ENCODE peak calls at places on chromosome 12, in four cellular contexts. Q is body of pancreas, M is pancreas, H is RWPE1. T is an unnamed sample.

GRCh38 chr12:57240069-57240921 is 10.7 kb downstream of the STAC3 start:
- DNase-seq in Q (peak), M (no peak), H (no peak), T (no peak)

GRCh38 chr12:95859344-95859816 is 628 bp downstream of the SNRPF start:
- DNase-seq in Q (no peak), M (no peak), H (peak), T (no peak)

GRCh38 chr12:46933947-46934346 is 108.2 kb upstream of the SLC38A4 start:
- DNase-seq in Q (no peak), M (no peak), H (peak), T (no peak)

GRCh38 chr12:67486671-67487070 is 161.9 kb upstream of the DYRK2 start:
- DNase-seq in Q (no peak), M (no peak), H (no peak), T (no peak)

GRCh38 chr12:43722621-43723020 is 36.0 kb downstream of the PUS7L start:
- DNase-seq in Q (no peak), M (no peak), H (no peak), T (no peak)

GRCh38 chr12:32229971-32230606 is 123.4 kb downstream of the BICD1 start:
- DNase-seq in Q (no peak), M (no peak), H (no peak), T (no peak)

GRCh38 chr12:19131020-19131431 is 1.5 kb downstream of the PLEKHA5 start:
- DNase-seq in Q (peak), M (no peak), H (peak), T (no peak)

GRCh38 chr12:124078800-124079199 is 105.8 kb downstream of the ZNF664 start:
- DNase-seq in Q (no peak), M (no peak), H (no peak), T (peak)

GRCh38 chr12:77689510-77690086 is 141.1 kb upstream of the NAV3 start:
- DNase-seq in Q (no peak), M (no peak), H (no peak), T (no peak)

GRCh38 chr12:123034022-123034541 is 53.6 kb downstream of the ARL6IP4 start:
- DNase-seq in Q (no peak), M (no peak), H (no peak), T (no peak)

GRCh38 chr12:111363578-111363977 is 5.3 kb downstream of the PHETA1 start:
- DNase-seq in Q (peak), M (no peak), H (no peak), T (no peak)

GRCh38 chr12:54292931-54293241 is 7.9 kb downstream of the NFE2 start:
- DNase-seq in Q (no peak), M (no peak), H (no peak), T (no peak)

GRCh38 chr12:39692258-39692853 is 72.8 kb upstream of the ABCD2 start:
- DNase-seq in Q (no peak), M (no peak), H (no peak), T (no peak)

GRCh38 chr12:5022465-5023061 is 21.1 kb upstream of the KCNA5 start:
- DNase-seq in Q (peak), M (peak), H (peak), T (no peak)

GRCh38 chr12:32612658-32613614 is 66.2 kb upstream of the DNM1L start:
- DNase-seq in Q (no peak), M (no peak), H (no peak), T (no peak)

GRCh38 chr12:59861635-59862034 is 265.8 kb downstream of the SLC16A7 start:
- DNase-seq in Q (no peak), M (no peak), H (no peak), T (no peak)

GRCh38 chr12:29609431-29610215 is 112.1 kb upstream of the OVCH1 start:
- DNase-seq in Q (no peak), M (no peak), H (no peak), T (no peak)

GRCh38 chr12:21456291-21456780 is 18.9 kb downstream of the PYROXD1 start:
- DNase-seq in Q (no peak), M (no peak), H (no peak), T (no peak)

GRCh38 chr12:84642201-84642600 is 270.4 kb downstream of the SLC6A15 start:
- DNase-seq in Q (no peak), M (no peak), H (no peak), T (no peak)

GRCh38 chr12:104137175-104137901 is 672 bp downstream of the NFYB start:
- DNase-seq in Q (peak), M (peak), H (peak), T (peak)

GRCh38 chr12:110424237-110424636 is 20.7 kb upstream of the ANAPC7 start:
- DNase-seq in Q (no peak), M (no peak), H (no peak), T (no peak)

GRCh38 chr12:57111046-57111698 is at the start of gene STAT6:
- DNase-seq in Q (peak), M (peak), H (peak), T (peak)

GRCh38 chr12:132286912-132287311 is 42.5 kb downstream of the GALNT9 start:
- DNase-seq in Q (no peak), M (peak), H (peak), T (no peak)

GRCh38 chr12:94618995-94619695 is 31.2 kb downstream of the TMCC3 start:
- DNase-seq in Q (no peak), M (no peak), H (peak), T (no peak)

GRCh38 chr12:126418357-126418756 is 1353.1 kb downstream of the AACS start:
- DNase-seq in Q (no peak), M (no peak), H (no peak), T (no peak)

GRCh38 chr12:116368196-116369194 is 91.0 kb upstream of the MED13L start:
- DNase-seq in Q (peak), M (peak), H (no peak), T (peak)

GRCh38 chr12:104763163-104763805 is 194.8 kb downstream of the SLC41A2 start:
- DNase-seq in Q (no peak), M (no peak), H (peak), T (no peak)

GRCh38 chr12:27534060-27534764 is 10.2 kb downstream of the PPFIBP1 start:
- DNase-seq in Q (no peak), M (no peak), H (no peak), T (no peak)

GRCh38 chr12:53625373-53625945 is 723 bp downstream of the ATF7 start:
- DNase-seq in Q (no peak), M (no peak), H (no peak), T (no peak)

GRCh38 chr12:46259713-46260112 is 9.1 kb downstream of the SLC38A1 start:
- DNase-seq in Q (no peak), M (no peak), H (no peak), T (no peak)

GRCh38 chr12:106648736-106649135 is 65.9 kb downstream of the RFX4 start:
- DNase-seq in Q (no peak), M (no peak), H (no peak), T (no peak)

GRCh38 chr12:122944588-122944987 is 21.7 kb downstream of the ABCB9 start:
- DNase-seq in Q (peak), M (peak), H (peak), T (no peak)

GRCh38 chr12:127182018-127182417 is 1085.0 kb upstream of the TMEM132C start:
- DNase-seq in Q (no peak), M (no peak), H (no peak), T (no peak)

GRCh38 chr12:13571035-13571434 is 374.5 kb downstream of the EMP1 start:
- DNase-seq in Q (no peak), M (no peak), H (no peak), T (no peak)

GRCh38 chr12:13581031-13581430 is 384.5 kb downstream of the EMP1 start:
- DNase-seq in Q (no peak), M (no peak), H (no peak), T (no peak)

GRCh38 chr12:13582421-13582820 is 385.9 kb downstream of the EMP1 start:
- DNase-seq in Q (no peak), M (no peak), H (no peak), T (no peak)

GRCh38 chr12:13573698-13574321 is 377.3 kb downstream of the EMP1 start:
- DNase-seq in Q (no peak), M (no peak), H (peak), T (no peak)

GRCh38 chr12:13576935-13577334 is 380.4 kb downstream of the EMP1 start:
- DNase-seq in Q (no peak), M (no peak), H (no peak), T (no peak)
- H3K27ac ChIP-seq in Q (no peak), M (no peak), H (no peak), T (no peak)

DNA sequence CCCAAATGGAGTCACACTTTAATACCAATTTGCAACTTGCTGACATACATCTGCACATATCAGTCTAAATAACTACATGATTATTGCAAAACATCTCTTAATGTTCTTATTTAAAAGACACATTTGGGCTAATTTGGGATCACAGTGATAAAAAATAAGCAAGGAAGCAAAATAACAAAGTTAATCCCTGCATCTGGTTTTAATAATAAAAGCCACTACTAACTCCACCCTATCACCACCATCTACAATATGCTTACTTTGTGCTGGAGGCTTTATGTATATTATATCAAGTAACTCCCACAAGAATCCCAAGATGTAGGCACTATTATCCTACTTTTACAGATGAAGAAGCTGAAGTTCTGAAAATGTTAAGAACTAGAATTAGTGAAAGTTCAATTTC is 45.7 kb downstream of the TAOK3 start:
- DNase-seq in Q (no peak), M (no peak), H (no peak), T (no peak)
- TF ChIP-seq CTCF in Q (no peak), M (no peak), H (no peak), T (no peak)

GRCh38 chr12:88552672-88553079 is 27.6 kb downstream of the KITLG start:
- DNase-seq in Q (no peak), M (no peak), H (no peak), T (no peak)
- H3K27ac ChIP-seq in Q (no peak), M (no peak), H (no peak), T (no peak)

DNA sequence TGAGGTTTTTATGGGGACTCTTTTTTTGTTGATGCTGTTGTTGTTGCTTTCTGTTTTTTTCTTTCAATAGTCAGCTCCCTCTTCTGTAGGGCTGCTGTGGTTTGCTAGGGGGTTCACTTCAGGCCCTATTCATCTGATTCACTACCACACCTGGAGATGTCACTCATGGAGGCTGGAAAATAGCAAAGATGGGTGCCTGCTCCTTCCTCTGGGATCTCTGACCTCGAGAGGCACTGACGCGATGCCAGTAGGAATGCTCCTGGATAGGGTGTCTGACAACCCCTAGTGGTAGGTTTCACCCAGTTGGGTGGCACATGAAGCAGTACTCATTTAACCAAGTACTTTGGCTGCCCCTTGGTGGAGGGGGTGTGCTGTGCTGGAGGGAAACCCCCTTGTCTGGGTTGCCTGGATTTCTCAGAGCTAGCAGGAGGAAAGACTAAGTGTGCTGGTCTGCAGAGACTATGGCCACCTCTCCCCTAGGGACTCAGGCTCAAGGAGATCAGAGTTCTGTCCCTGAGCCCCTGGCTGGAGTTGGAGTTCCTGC is 745.5 kb downstream of the TMTC2 start:
- DNase-seq in Q (no peak), M (no peak), H (no peak), T (no peak)
- TF ChIP-seq CTCF in Q (no peak), M (no peak), H (no peak), T (no peak)

GRCh38 chr12:573226-573625 is 90.0 kb downstream of the NINJ2 start:
- DNase-seq in Q (no peak), M (no peak), H (no peak), T (no peak)

GRCh38 chr12:570949-571794 is 92.1 kb downstream of the NINJ2 start:
- DNase-seq in Q (peak), M (peak), H (peak), T (peak)

GRCh38 chr12:574475-575128 is 88.6 kb downstream of the NINJ2 start:
- DNase-seq in Q (no peak), M (no peak), H (peak), T (no peak)

GRCh38 chr12:571795-572531 is 91.3 kb downstream of the NINJ2 start:
- DNase-seq in Q (no peak), M (no peak), H (peak), T (no peak)

GRCh38 chr12:572532-572899 is 90.7 kb downstream of the NINJ2 start:
- DNase-seq in Q (no peak), M (no peak), H (no peak), T (no peak)
- H3K27ac ChIP-seq in Q (no peak), M (no peak), H (peak), T (no peak)

GRCh38 chr12:1552978-1553471 is 41.4 kb downstream of the FBXL14 start:
- DNase-seq in Q (no peak), M (no peak), H (no peak), T (no peak)
- TF ChIP-seq CTCF in Q (no peak), M (no peak), H (no peak), T (no peak)

DNA sequence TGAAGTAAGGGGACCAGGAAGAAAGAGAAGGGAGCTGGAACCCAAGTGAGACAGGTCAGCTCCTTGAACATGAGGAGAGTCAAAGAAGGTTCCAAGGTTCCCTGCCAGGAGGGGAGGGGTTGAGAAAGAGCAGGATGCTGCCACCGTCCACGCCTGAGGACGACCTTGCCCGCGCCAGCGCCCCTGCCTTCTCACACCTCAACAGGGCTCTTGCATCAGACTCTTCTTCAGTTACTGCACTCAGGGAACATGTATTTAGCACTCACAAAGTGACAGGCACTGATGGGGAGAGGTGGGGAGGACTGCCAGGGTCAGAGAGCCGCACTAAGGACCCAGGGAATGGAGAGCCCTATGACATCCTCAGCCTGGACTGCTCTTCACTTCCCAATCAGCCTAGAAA is 102.1 kb upstream of the NUDT4 start:
- DNase-seq in Q (no peak), M (no peak), H (no peak), T (no peak)
- H3K27ac ChIP-seq in Q (no peak), M (no peak), H (no peak), T (no peak)

GRCh38 chr12:62709321-62709720 is 225.6 kb downstream of the PPM1H start:
- DNase-seq in Q (no peak), M (no peak), H (no peak), T (no peak)
- TF ChIP-seq CTCF in Q (no peak), M (no peak), H (no peak), T (no peak)